ENCODE peak calls at places on chromosomes 6 and 20, in seven cellular contexts. X, W, S, F, I, G and Y are unnamed samples.

GRCh38 chr20:32404017-32404416 is 45.9 kb downstream of the ASXL1 start:
- DNase-seq in W (no peak), S (no peak), X (no peak), G (no peak), I (no peak), F (no peak), Y (no peak)

GRCh38 chr6:168496932-168497331 is 55.9 kb downstream of the SMOC2 start:
- DNase-seq in G (no peak), X (no peak), W (no peak), I (no peak), S (no peak), F (no peak), Y (no peak)

GRCh38 chr6:168447741-168448140 is 6.8 kb downstream of the SMOC2 start:
- DNase-seq in S (no peak), I (no peak), G (no peak), F (no peak), W (no peak), X (no peak), Y (no peak)

GRCh38 chr6:19869464-19869863 is 32.3 kb downstream of the ID4 start:
- DNase-seq in X (no peak), I (no peak), G (no peak), F (no peak), W (no peak), S (no peak), Y (no peak)

GRCh38 chr20:25277941-25278521 is 30.1 kb downstream of the PYGB start:
- DNase-seq in X (no peak), S (no peak), G (peak; percentile 63), W (no peak), F (peak; percentile 60), I (no peak), Y (peak; percentile 69)

GRCh38 chr6:87756858-87757257 is 54.8 kb upstream of the AKIRIN2 start:
- DNase-seq in F (no peak), S (peak; percentile 96), G (peak; percentile 39), I (peak; percentile 28), X (no peak), W (peak; percentile 97), Y (peak; percentile 82)

GRCh38 chr20:58482416-58482815 is 32.8 kb downstream of the APCDD1L start:
- DNase-seq in S (peak; percentile 42), X (no peak), G (no peak), I (no peak), W (no peak), F (no peak), Y (no peak)

GRCh38 chr20:2523919-2524434 is 12.4 kb upstream of the TMC2 start:
- DNase-seq in S (no peak), X (no peak), F (no peak), I (no peak), G (no peak), W (no peak), Y (no peak)

GRCh38 chr6:96792791-96793190 is 44.5 kb downstream of the GPR63 start:
- DNase-seq in G (no peak), I (no peak), X (no peak), F (no peak), W (no peak), S (no peak), Y (no peak)

GRCh38 chr6:90896165-90896549 is 309.3 kb upstream of the MAP3K7 start:
- DNase-seq in S (peak; percentile 10), X (no peak), F (no peak), W (no peak), I (no peak), G (no peak), Y (no peak)

GRCh38 chr6:136347847-136348246 is 58.2 kb upstream of the BCLAF1 start:
- DNase-seq in F (no peak), W (no peak), S (no peak), X (no peak), I (no peak), G (no peak), Y (no peak)

GRCh38 chr6:31558631-31559500 is 11.5 kb downstream of the NFKBIL1 start:
- DNase-seq in I (no peak), F (peak; percentile 83), S (no peak), X (peak; percentile 62), W (peak; percentile 87), G (peak; percentile 42), Y (peak; percentile 88)

GRCh38 chr6:148455674-148456559 is 113.3 kb downstream of the SASH1 start:
- DNase-seq in F (no peak), I (no peak), W (no peak), S (no peak), G (no peak), X (no peak), Y (no peak)

GRCh38 chr6:24905485-24905884 is 30.3 kb downstream of the RIPOR2 start:
- DNase-seq in X (no peak), G (no peak), F (no peak), S (no peak), I (no peak), W (no peak), Y (no peak)

GRCh38 chr6:54990001-54990400 is 143.4 kb downstream of the FAM83B start:
- DNase-seq in X (no peak), S (no peak), G (no peak), F (no peak), W (no peak), I (no peak), Y (no peak)

GRCh38 chr6:12635813-12636212 is 80.8 kb upstream of the PHACTR1 start:
- DNase-seq in S (peak; percentile 79), W (no peak), F (no peak), X (no peak), I (no peak), G (no peak), Y (no peak)

GRCh38 chr6:16602035-16602434 is 159.2 kb downstream of the ATXN1 start:
- DNase-seq in G (no peak), F (no peak), I (no peak), W (peak; percentile 53), X (no peak), S (no peak), Y (no peak)

GRCh38 chr6:818191-818590 is 125.3 kb upstream of the EXOC2 start:
- DNase-seq in I (no peak), W (no peak), F (no peak), G (no peak), X (no peak), S (no peak), Y (no peak)

GRCh38 chr6:20965915-20966314 is 431.7 kb downstream of the CDKAL1 start:
- DNase-seq in G (no peak), F (no peak), X (no peak), I (no peak), W (no peak), S (no peak), Y (no peak)

GRCh38 chr6:108285381-108285780 is 9.5 kb upstream of the AFG1L start:
- DNase-seq in S (no peak), X (no peak), G (no peak), I (no peak), W (no peak), F (no peak), Y (no peak)

GRCh38 chr6:129191275-129191674 is 308.3 kb downstream of the LAMA2 start:
- DNase-seq in F (no peak), G (no peak), I (no peak), X (no peak), W (no peak), S (no peak), Y (no peak)

GRCh38 chr6:56765494-56765893 is 122.8 kb upstream of the DST start:
- DNase-seq in I (no peak), F (no peak), S (no peak), X (no peak), G (no peak), W (no peak), Y (no peak)
- H3K27ac ChIP-seq in I (no peak overlapping the region), F (no peak overlapping the region), S (no peak overlapping the region), X (no peak overlapping the region), G (no peak overlapping the region), W (peak overlapping the region; percentile 47), Y (no peak overlapping the region)

GRCh38 chr6:7731289-7731688 is 5.4 kb downstream of the BMP6 start:
- DNase-seq in I (no peak), S (no peak), W (no peak), G (no peak), F (no peak), X (no peak), Y (no peak)
- H3K4me3 ChIP-seq in I (no peak overlapping the region), S (no peak overlapping the region), W (no peak overlapping the region), G (no peak overlapping the region), F (no peak overlapping the region), X (no peak overlapping the region), Y (no peak overlapping the region)

GRCh38 chr6:130965657-130966056 is 97.4 kb downstream of the EPB41L2 start:
- DNase-seq in S (peak; percentile 65), F (no peak), I (no peak), G (no peak), W (no peak), X (no peak), Y (no peak)

GRCh38 chr6:130969807-130970491 is 93.1 kb downstream of the EPB41L2 start:
- DNase-seq in G (no peak), W (no peak), X (no peak), F (no peak), S (no peak), I (peak; percentile 45), Y (no peak)

GRCh38 chr6:130968486-130968885 is 94.6 kb downstream of the EPB41L2 start:
- DNase-seq in F (no peak), S (peak; percentile 37), W (no peak), G (no peak), X (no peak), I (no peak), Y (no peak)

GRCh38 chr6:130966581-130966980 is 96.5 kb downstream of the EPB41L2 start:
- DNase-seq in I (no peak), G (no peak), S (no peak), W (no peak), F (no peak), X (no peak), Y (no peak)

GRCh38 chr6:130967502-130968469 is 95.3 kb downstream of the EPB41L2 start:
- DNase-seq in F (no peak), G (no peak), X (no peak), I (no peak), W (no peak), S (no peak), Y (no peak)
- H3K27ac ChIP-seq in F (peak overlapping the region; percentile 30), G (peak overlapping the region; percentile 66), X (no peak overlapping the region), I (peak overlapping the region; percentile 19), W (no peak overlapping the region), S (peak overlapping the region; percentile 28), Y (peak overlapping the region; percentile 15)

GRCh38 chr20:47744803-47745202 is 40.5 kb downstream of the SULF2 start:
- DNase-seq in W (no peak), X (no peak), I (no peak), G (no peak), F (no peak), S (no peak), Y (no peak)

GRCh38 chr20:47748851-47749250 is 36.4 kb downstream of the SULF2 start:
- DNase-seq in W (no peak), X (no peak), I (no peak), S (peak; percentile 77), G (no peak), F (no peak), Y (no peak)

GRCh38 chr20:47749367-47749766 is 35.9 kb downstream of the SULF2 start:
- DNase-seq in I (peak; percentile 63), G (no peak), X (no peak), W (no peak), S (peak; percentile 89), F (no peak), Y (no peak)

GRCh38 chr20:47747663-47748031 is 37.6 kb downstream of the SULF2 start:
- DNase-seq in X (no peak), W (no peak), S (no peak), G (no peak), F (no peak), I (no peak), Y (no peak)

DNA sequence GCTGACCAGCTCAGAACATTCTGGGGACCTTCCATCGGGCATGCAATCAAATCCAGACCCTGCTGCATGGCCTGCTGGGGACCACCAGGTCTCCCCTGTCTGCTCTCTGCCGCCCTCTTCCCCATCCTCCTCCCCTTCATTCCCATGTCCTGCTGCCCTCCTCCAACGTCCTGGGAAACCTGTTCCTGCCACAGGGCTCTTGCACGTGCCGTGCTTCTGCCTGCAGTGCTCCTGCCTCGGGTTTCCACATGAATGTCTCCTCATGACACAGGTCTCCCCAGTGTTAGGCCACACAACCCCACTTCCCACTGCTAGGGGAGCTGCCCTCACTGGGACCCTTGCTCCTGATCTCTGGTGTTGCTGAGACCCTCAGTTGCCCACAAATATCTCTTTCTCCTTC is 37.2 kb downstream of the SULF2 start:
- DNase-seq in X (no peak), I (no peak), W (no peak), S (no peak), G (no peak), F (no peak), Y (no peak)
- H3K4me3 ChIP-seq in X (no peak overlapping the region), I (no peak overlapping the region), W (no peak overlapping the region), S (no peak overlapping the region), G (no peak overlapping the region), F (no peak overlapping the region), Y (no peak overlapping the region)